ENCODE peak calls at places on chromosomes 7 and 10, in eight cellular contexts. C is DND-41, J is HAP-1, S is psoas muscle, U is hepatocyte, L is upper lobe of right lung, R is PC-9, G is suprapubic skin. Z is an unnamed sample.

GRCh38 chr7:118573065-118573464 is 348.6 kb downstream of the ANKRD7 start:
- DNase-seq in C (no peak), J (no peak), S (peak; percentile 19), U (no peak), L (no peak), R (no peak), G (no peak), Z (no peak)

GRCh38 chr7:16061011-16061410 is 360.3 kb downstream of the CRPPA start:
- DNase-seq in C (no peak), J (peak; percentile 49), S (no peak), U (no peak), L (no peak), R (no peak), G (no peak), Z (no peak)

GRCh38 chr10:113034008-113034407 is 84.0 kb downstream of the TCF7L2 start:
- DNase-seq in C (no peak), J (peak; percentile 31), S (no peak), U (no peak), L (no peak), R (no peak), G (no peak), Z (no peak)

GRCh38 chr7:30163231-30163894 is 28.6 kb downstream of the MTURN start:
- DNase-seq in C (no peak), J (no peak), S (no peak), U (no peak), L (no peak), R (no peak), G (no peak), Z (no peak)

GRCh38 chr7:116724560-116725231 is 52.7 kb downstream of the MET start:
- DNase-seq in C (no peak), J (no peak), S (no peak), U (no peak), L (no peak), R (no peak), G (no peak), Z (no peak)

GRCh38 chr10:91296471-91296870 is 76.0 kb downstream of the PCGF5 start:
- DNase-seq in C (no peak), J (peak; percentile 54), S (no peak), U (no peak), L (no peak), R (no peak), G (no peak), Z (no peak)

GRCh38 chr10:46992794-46993552 is 81.7 kb downstream of the PTPN20 start:
- DNase-seq in C (no peak), J (peak; percentile 49), S (peak; percentile 34), U (peak; percentile 18), L (peak; percentile 56), R (no peak), G (no peak), Z (peak; percentile 88)

GRCh38 chr7:129298268-129298893 is 73.6 kb downstream of the AHCYL2 start:
- DNase-seq in C (peak; percentile 60), J (peak; percentile 28), S (peak; percentile 25), U (peak; percentile 59), L (no peak), R (peak; percentile 50), G (no peak), Z (no peak)

GRCh38 chr10:77744249-77744648 is 106.6 kb upstream of the KCNMA1 start:
- DNase-seq in C (no peak), J (no peak), S (no peak), U (no peak), L (no peak), R (no peak), G (no peak), Z (no peak)

DNA sequence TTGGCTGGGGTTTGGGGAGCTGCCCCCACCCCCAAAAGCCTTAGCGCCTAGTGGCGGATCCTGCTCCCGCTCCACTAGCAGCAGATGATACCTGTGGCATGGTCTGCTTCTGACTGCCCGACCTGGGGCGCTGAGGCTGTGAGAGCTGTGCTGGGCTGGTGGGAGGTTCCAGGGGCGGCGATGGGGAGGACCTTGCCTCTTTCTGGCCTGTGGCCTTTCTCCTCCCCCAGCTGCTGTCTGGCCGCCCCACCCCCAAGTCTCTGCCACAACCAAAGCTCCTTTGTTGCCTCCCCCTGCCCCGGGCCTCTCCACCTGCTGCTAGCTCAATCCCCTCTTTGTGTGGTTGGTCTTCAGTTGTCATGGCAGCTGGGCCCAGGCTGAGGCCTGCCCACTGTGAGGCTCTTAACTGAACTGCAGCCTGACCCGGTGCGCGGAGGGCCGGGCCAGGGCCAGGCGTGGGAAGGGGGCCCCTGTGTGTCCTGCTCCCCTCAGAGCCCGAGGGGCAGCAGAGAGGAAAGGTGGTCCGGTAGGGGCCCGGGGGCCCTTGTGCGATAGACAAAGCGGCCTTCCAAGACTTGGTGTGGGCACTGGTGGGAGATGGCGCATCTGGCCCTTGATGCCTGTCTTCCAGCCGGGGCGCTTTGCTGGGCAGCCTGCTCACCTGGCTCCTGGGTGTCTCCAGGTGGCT is 4.7 kb downstream of the ZNF775 start:
- DNase-seq in C (no peak), J (peak; percentile 90), S (no peak), U (peak; percentile 79), L (peak; percentile 58), R (no peak), G (peak; percentile 77), Z (no peak)
- H3K4me1 ChIP-seq in C (peaks cover 30% of the 10 kb centered on the region), J (peaks cover 21% of the 10 kb centered on the region), S (peaks cover 26% of the 10 kb centered on the region), U (peaks cover 35% of the 10 kb centered on the region), L (peaks cover 15% of the 10 kb centered on the region), R (peaks cover 7% of the 10 kb centered on the region), G (peaks cover 37% of the 10 kb centered on the region), Z (peaks cover 37% of the 10 kb centered on the region)

GRCh38 chr10:79434223-79434687 is 11.2 kb downstream of the ZCCHC24 start:
- DNase-seq in C (no peak), J (no peak), S (no peak), U (no peak), L (peak; percentile 38), R (no peak), G (peak; percentile 69), Z (no peak)

GRCh38 chr10:79434816-79435215 is 10.6 kb downstream of the ZCCHC24 start:
- DNase-seq in C (no peak), J (no peak), S (peak; percentile 46), U (no peak), L (peak; percentile 40), R (peak; percentile 69), G (peak; percentile 77), Z (no peak)

GRCh38 chr10:79436066-79436849 is 9.2 kb downstream of the ZCCHC24 start:
- DNase-seq in C (no peak), J (no peak), S (no peak), U (no peak), L (peak; percentile 53), R (no peak), G (peak; percentile 73), Z (no peak)

GRCh38 chr10:79436850-79437103 is 8.6 kb downstream of the ZCCHC24 start:
- DNase-seq in C (no peak), J (no peak), S (no peak), U (no peak), L (no peak), R (no peak), G (no peak), Z (no peak)

DNA sequence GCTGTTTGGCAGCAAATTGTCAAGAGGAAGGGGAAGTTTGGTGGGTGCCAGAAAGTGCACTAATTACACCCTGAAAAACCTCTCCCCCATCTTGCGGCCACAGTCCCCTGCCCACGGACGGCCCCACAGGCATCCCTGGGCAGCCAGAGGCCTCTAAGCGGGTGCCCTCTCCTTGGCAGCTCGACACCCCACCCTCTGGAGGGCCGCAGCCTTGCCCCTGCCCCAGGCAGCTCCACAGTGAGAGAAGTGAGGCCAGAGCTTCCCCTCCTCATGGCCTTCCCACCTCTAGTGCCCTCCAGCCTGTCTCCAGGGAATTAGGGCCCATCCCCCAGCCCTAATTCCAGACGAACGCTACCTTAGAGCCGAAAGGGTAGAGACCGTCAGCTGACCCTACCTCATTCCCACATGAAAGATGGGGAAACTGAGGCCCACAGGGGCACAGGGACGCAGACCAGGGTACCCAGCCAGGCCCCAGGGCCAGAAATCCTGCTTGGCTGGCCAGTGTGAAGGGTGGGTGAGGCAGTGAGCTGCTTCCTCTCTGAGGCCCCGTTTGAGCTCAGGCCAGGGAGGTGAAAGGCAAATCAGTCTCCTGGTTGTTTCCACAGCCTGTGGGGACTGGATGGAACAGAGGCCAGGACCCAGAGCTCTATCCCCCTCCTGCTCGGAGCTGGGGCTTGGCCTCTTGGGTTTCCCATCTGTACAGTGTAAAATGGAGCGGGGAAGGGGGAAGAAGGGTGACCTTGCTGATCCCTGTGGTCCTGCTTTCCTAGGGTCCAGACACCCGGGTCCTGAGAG is 10.0 kb downstream of the ZCCHC24 start:
- DNase-seq in C (no peak), J (no peak), S (peak; percentile 60), U (no peak), L (peak; percentile 63), R (peak; percentile 50), G (peak; percentile 82), Z (no peak)
- H3K4me1 ChIP-seq in C (no peaks in the 10 kb centered on the region), J (no peaks in the 10 kb centered on the region), S (peaks cover 83% of the 10 kb centered on the region), U (peaks cover 65% of the 10 kb centered on the region), L (peaks cover 33% of the 10 kb centered on the region), R (peaks cover 59% of the 10 kb centered on the region), G (peaks cover 80% of the 10 kb centered on the region), Z (peaks cover 90% of the 10 kb centered on the region)

DNA sequence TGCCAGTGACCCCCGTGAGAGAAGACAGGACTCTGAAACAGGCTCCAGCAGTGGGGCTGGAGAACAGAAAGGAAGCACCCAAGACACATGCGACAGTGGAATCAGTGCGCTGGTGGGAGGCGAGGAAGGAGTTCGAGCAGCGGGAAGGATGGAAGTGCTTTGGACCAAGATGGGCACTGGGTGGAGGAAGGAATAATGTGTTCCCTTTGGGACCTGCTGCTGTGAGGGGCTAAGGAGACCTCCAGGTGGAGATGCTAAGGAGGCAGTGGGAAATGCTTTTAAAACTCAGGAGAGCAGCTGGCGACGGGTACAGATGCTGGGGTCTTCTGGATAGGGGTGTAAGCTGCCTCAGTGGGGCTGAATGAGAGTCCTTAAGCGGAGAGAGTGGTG is 109.7 kb upstream of the ANLN start:
- DNase-seq in C (no peak), J (no peak), S (no peak), U (no peak), L (no peak), R (no peak), G (peak; percentile 35), Z (no peak)
- H3K4me1 ChIP-seq in C (peaks cover 30% of the 10 kb centered on the region), J (peaks cover 11% of the 10 kb centered on the region), S (peaks cover 83% of the 10 kb centered on the region), U (peaks cover 51% of the 10 kb centered on the region), L (peaks cover 18% of the 10 kb centered on the region), R (peaks cover 61% of the 10 kb centered on the region), G (peaks cover 38% of the 10 kb centered on the region), Z (peaks cover 71% of the 10 kb centered on the region)

DNA sequence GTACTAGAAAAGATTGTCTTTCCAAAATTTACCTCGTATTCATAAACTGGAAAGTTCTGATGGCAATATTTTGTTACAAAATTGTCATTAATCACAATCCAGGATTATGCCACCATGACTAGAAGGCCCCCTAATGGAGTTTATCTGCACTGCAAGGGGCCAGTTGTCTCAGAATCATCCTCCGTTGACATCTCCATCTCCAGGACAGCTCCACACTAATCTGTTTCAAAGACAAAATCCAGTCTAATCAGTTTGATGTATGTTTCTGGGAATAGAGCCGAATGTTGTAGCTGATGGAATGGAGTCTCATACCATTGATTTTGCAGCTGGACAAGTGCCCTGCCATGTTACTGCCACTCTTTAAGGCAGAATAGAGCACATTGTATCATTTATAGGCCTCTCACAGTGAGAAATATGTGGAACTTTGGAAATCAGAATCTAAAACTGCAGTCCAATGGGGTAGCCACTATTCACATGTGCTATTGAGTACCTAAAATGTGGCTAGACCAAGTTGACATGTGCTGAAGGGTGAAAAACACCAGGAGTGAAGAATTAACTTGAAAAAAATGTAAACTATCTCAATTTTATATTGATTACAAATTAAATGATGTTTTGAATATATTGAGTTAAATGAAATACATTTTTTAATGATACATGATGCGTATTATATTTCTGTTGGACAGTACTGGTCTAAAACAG is 38.3 kb upstream of the TOMM7 start:
- DNase-seq in C (peak; percentile 21), J (peak; percentile 44), S (no peak), U (no peak), L (no peak), R (no peak), G (no peak), Z (no peak)
- H3K4me1 ChIP-seq in C (peaks cover 8% of the 10 kb centered on the region), J (peaks cover 21% of the 10 kb centered on the region), S (peaks cover 30% of the 10 kb centered on the region), U (no peaks in the 10 kb centered on the region), L (peaks cover 22% of the 10 kb centered on the region), R (peaks cover 33% of the 10 kb centered on the region), G (peaks cover 28% of the 10 kb centered on the region), Z (peaks cover 53% of the 10 kb centered on the region)

GRCh38 chr7:77331938-77332695 is 84.0 kb downstream of the GSAP start:
- DNase-seq in C (peak; percentile 65), J (peak; percentile 85), S (peak; percentile 48), U (peak; percentile 87), L (peak; percentile 72), R (peak; percentile 59), G (no peak), Z (no peak)
- H3K4me1 ChIP-seq in C (peaks cover 39% of the 10 kb centered on the region), J (no peaks in the 10 kb centered on the region), S (peaks cover 9% of the 10 kb centered on the region), U (peaks cover 9% of the 10 kb centered on the region), L (peaks cover 30% of the 10 kb centered on the region), R (peaks cover 28% of the 10 kb centered on the region), G (peaks cover 41% of the 10 kb centered on the region), Z (peaks cover 43% of the 10 kb centered on the region)